ENCODE peak calls at places on chromosomes 6 and 20, in six cellular contexts. C is hypothalamus, R is coronary artery, M is NCI-H345, S is MCF 10A, D is fibroblast of the conjunctiva. G is an unnamed sample.

GRCh38 chr20:53399592-53400335 is 193.9 kb downstream of the ZNF217 start:
- DNase-seq in C (no peak), R (no peak), M (no peak), S (no peak), D (no peak), G (no peak)

GRCh38 chr6:126797981-126798380 is 320.5 kb upstream of the RSPO3 start:
- DNase-seq in C (no peak), R (no peak), M (no peak), S (no peak), D (no peak), G (no peak)

GRCh38 chr20:16520154-16520553 is 53.1 kb downstream of the KIF16B start:
- DNase-seq in C (no peak), R (no peak), M (no peak), S (no peak), D (no peak), G (no peak)

GRCh38 chr20:37393863-37394542 is 48.1 kb downstream of the SRC start:
- DNase-seq in C (no peak), R (peak; percentile 72), M (no peak), S (no peak), D (no peak), G (no peak)

GRCh38 chr6:18269253-18269652 is 4.9 kb upstream of the DEK start:
- DNase-seq in C (no peak), R (no peak), M (peak; percentile 56), S (no peak), D (no peak), G (no peak)

GRCh38 chr20:59149678-59150504 is 13.7 kb upstream of the ZNF831 start:
- DNase-seq in C (no peak), R (no peak), M (no peak), S (no peak), D (no peak), G (no peak)

GRCh38 chr6:51120016-51120415 is 301.3 kb downstream of the TFAP2B start:
- DNase-seq in C (no peak), R (no peak), M (no peak), S (peak; percentile 54), D (no peak), G (no peak)

GRCh38 chr20:11174861-11175260 is 501.1 kb upstream of the JAG1 start:
- DNase-seq in C (no peak), R (no peak), M (no peak), S (no peak), D (no peak), G (no peak)

GRCh38 chr20:59395729-59396128 is 95.3 kb downstream of the EDN3 start:
- DNase-seq in C (no peak), R (no peak), M (no peak), S (no peak), D (no peak), G (no peak)

GRCh38 chr20:49507741-49508434 is 25.4 kb upstream of the KCNB1 start:
- DNase-seq in C (no peak), R (no peak), M (peak; percentile 35), S (peak; percentile 22), D (no peak), G (no peak)

GRCh38 chr6:52635049-52635577 is 35.8 kb upstream of the TMEM14A start:
- DNase-seq in C (no peak), R (no peak), M (no peak), S (no peak), D (no peak), G (no peak)